ENCODE peak calls at places on chromosomes 13 and 19, in ten cellular contexts. J, H, C, Y, B, T, D, G, S and N are unnamed samples.

GRCh38 chr19:18225702-18226468 is at the start of gene PDE4C:
- DNase-seq in J (peak; percentile 72), H (peak; percentile 27), C (peak; percentile 67), Y (no peak), B (no peak), T (peak; percentile 49), D (no peak), G (no peak), S (no peak), N (no peak)

GRCh38 chr13:98517576-98518310 is 59.2 kb downstream of the STK24 start:
- DNase-seq in J (no peak), H (no peak), C (no peak), Y (no peak), B (no peak), T (no peak), D (no peak), G (no peak), S (no peak), N (no peak)

GRCh38 chr19:47176071-47176626 is 45.5 kb downstream of the SAE1 start:
- DNase-seq in J (no peak), H (peak; percentile 79), C (no peak), Y (no peak), B (no peak), T (no peak), D (peak; percentile 70), G (no peak), S (no peak), N (no peak)

GRCh38 chr19:10744222-10744847 is 26.5 kb downstream of the DNM2 start:
- DNase-seq in J (no peak), H (no peak), C (peak; percentile 21), Y (no peak), B (no peak), T (no peak), D (no peak), G (no peak), S (no peak), N (no peak)

GRCh38 chr13:45219938-45220375 is 19.1 kb upstream of the KCTD4 start:
- DNase-seq in J (no peak), H (peak; percentile 68), C (no peak), Y (no peak), B (no peak), T (peak; percentile 33), D (peak; percentile 39), G (no peak), S (no peak), N (peak; percentile 79)

GRCh38 chr13:23799945-23800344 is 89.3 kb downstream of the MIPEP start:
- DNase-seq in J (no peak), H (peak; percentile 67), C (no peak), Y (no peak), B (no peak), T (no peak), D (peak; percentile 21), G (no peak), S (no peak), N (no peak)

GRCh38 chr13:108895220-108895704 is 265.9 kb downstream of the MYO16 start:
- DNase-seq in J (no peak), H (peak; percentile 69), C (no peak), Y (no peak), B (no peak), T (peak; percentile 69), D (peak; percentile 41), G (no peak), S (no peak), N (no peak)

GRCh38 chr13:32428581-32429072 is 697 bp upstream of the N4BP2L1 start:
- DNase-seq in J (no peak), H (peak; percentile 21), C (no peak), Y (no peak), B (no peak), T (no peak), D (no peak), G (no peak), S (no peak), N (no peak)

GRCh38 chr13:108902557-108903155 is 273.2 kb downstream of the MYO16 start:
- DNase-seq in J (no peak), H (peak; percentile 70), C (no peak), Y (no peak), B (no peak), T (no peak), D (no peak), G (no peak), S (no peak), N (peak; percentile 22)

GRCh38 chr13:41344358-41344757 is 33.3 kb downstream of the NAA16 start:
- DNase-seq in J (no peak), H (no peak), C (no peak), Y (no peak), B (no peak), T (peak; percentile 11), D (no peak), G (no peak), S (no peak), N (no peak)

GRCh38 chr19:5090465-5090779 is 121.5 kb downstream of the KDM4B start:
- DNase-seq in J (no peak), H (no peak), C (no peak), Y (no peak), B (no peak), T (no peak), D (no peak), G (no peak), S (no peak), N (no peak)
- H3K4me3 ChIP-seq in J (no peak overlapping the region), H (no peak overlapping the region), C (no peak overlapping the region), Y (no peak overlapping the region), B (no peak overlapping the region), T (no peak overlapping the region), D (no peak overlapping the region), G (no peak overlapping the region), S (no peak overlapping the region), N (no peak overlapping the region)

GRCh38 chr19:7918615-7919421 is 1.3 kb upstream of the SNAPC2 start:
- DNase-seq in J (no peak), H (no peak), C (peak; percentile 58), Y (peak; percentile 68), B (no peak), T (no peak), D (no peak), G (no peak), S (no peak), N (no peak)
- H3K4me3 ChIP-seq in J (no peak overlapping the region), H (no peak overlapping the region), C (no peak overlapping the region), Y (peak overlapping the region; percentile 87), B (no peak overlapping the region), T (peak overlapping the region; percentile 64), D (no peak overlapping the region), G (no peak overlapping the region), S (no peak overlapping the region), N (no peak overlapping the region)

GRCh38 chr19:6219592-6220290 is 60.0 kb downstream of the MLLT1 start:
- DNase-seq in J (no peak), H (no peak), C (peak; percentile 71), Y (no peak), B (no peak), T (no peak), D (no peak), G (no peak), S (no peak), N (no peak)
- H3K4me3 ChIP-seq in J (no peak overlapping the region), H (no peak overlapping the region), C (no peak overlapping the region), Y (no peak overlapping the region), B (no peak overlapping the region), T (no peak overlapping the region), D (no peak overlapping the region), G (no peak overlapping the region), S (no peak overlapping the region), N (no peak overlapping the region)

DNA sequence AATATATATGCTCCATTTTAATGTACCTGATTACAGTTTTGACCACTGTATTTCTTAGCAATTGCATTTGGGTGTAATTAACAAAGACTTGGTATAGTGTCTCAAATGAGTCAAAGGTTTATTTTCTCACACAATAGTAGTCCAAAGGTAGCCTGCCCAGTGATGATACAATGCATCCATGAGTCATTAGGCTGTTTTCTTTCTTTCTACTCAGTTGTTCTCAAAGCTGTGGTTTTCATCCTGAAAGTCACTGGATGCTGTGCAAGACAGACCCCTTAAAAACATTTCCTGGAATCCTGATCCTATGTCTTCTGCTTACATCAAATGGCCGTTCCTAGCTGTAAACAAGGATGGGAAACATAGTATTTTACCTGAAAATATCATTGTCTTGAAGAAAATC is 651.2 kb upstream of the MIR17HG start:
- DNase-seq in J (no peak), H (peak; percentile 35), C (no peak), Y (no peak), B (no peak), T (no peak), D (peak; percentile 55), G (no peak), S (no peak), N (no peak)
- H3K4me3 ChIP-seq in J (no peak overlapping the region), H (no peak overlapping the region), C (no peak overlapping the region), Y (no peak overlapping the region), B (no peak overlapping the region), T (no peak overlapping the region), D (no peak overlapping the region), G (no peak overlapping the region), S (no peak overlapping the region), N (no peak overlapping the region)

DNA sequence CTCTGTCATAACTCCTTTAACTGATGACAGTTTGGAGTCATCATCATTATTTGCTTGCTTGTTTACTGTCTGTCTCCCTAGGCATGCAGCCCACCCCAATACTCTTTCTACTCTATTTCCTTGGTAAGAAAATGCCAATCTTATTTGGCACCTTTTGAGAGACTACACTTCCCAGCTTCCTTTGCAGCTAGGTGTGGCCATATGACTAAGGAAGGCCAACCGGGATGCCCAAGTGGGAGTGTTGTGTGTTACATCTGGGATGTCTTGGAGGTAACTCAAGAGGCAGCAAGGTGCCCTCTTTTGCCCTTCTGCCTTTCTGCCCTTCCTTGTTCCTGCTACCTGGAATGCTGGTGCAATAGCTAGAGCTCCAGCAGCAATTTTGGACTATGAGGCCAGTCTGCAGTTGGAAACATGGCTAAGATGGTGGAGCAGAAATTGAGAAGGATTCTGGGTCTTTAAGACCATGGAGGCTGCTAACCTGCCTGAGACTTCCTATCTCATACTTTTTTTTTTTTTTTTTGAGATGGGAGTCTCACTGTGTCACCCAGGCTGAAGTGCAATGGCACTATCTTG is 27.5 kb downstream of the C19orf81 start:
- DNase-seq in J (no peak), H (no peak), C (no peak), Y (no peak), B (no peak), T (peak; percentile 57), D (no peak), G (no peak), S (no peak), N (no peak)
- H3K4me3 ChIP-seq in J (no peak overlapping the region), H (no peak overlapping the region), C (no peak overlapping the region), Y (no peak overlapping the region), B (no peak overlapping the region), T (no peak overlapping the region), D (no peak overlapping the region), G (no peak overlapping the region), S (no peak overlapping the region), N (no peak overlapping the region)

GRCh38 chr19:3762130-3762473 is 380 bp upstream of the MRPL54 start:
- DNase-seq in J (no peak), H (no peak), C (no peak), Y (no peak), B (no peak), T (no peak), D (no peak), G (no peak), S (no peak), N (no peak)
- H3K4me3 ChIP-seq in J (peak overlapping the region; percentile 94), H (peak overlapping the region; percentile 89), C (no peak overlapping the region), Y (no peak overlapping the region), B (no peak overlapping the region), T (peak overlapping the region; percentile 99), D (no peak overlapping the region), G (peak overlapping the region; percentile 82), S (peak overlapping the region; percentile 80), N (peak overlapping the region; percentile 71)

GRCh38 chr19:17026041-17026658 is 460 bp downstream of the CPAMD8 start:
- DNase-seq in J (peak; percentile 70), H (no peak), C (no peak), Y (no peak), B (no peak), T (peak; percentile 32), D (no peak), G (no peak), S (peak; percentile 14), N (no peak)
- H3K4me3 ChIP-seq in J (peak overlapping the region; percentile 84), H (no peak overlapping the region), C (peak overlapping the region; percentile 5), Y (no peak overlapping the region), B (no peak overlapping the region), T (peak overlapping the region; percentile 93), D (no peak overlapping the region), G (peak overlapping the region; percentile 29), S (peak overlapping the region; percentile 64), N (no peak overlapping the region)